ENCODE peak calls at places on chromosomes 16 and 17, in seven cellular contexts. X is CD4-positive, alpha-beta T cell; R is activated CD4-positive, alpha-beta T cell treated with anti-CD3 and anti-CD28 coated beads, Interleukin-2, amount 50 U/mL, for 1 hour; P is HL-60; Z is nucleus accumbens; M is activated CD8-positive, alpha-beta T cell treated with anti-CD3 and anti-CD28 coated beads, Interleukin-2, amount 10 ng/mL, durations not matched to agents 7 days and 5 days; A is stimulated activated CD8-positive, alpha-beta memory T cell treated with anti-CD3 and anti-CD28 coated beads, Interleukin-7, amount 100 ng/mL, for 1 hour. Q is an unnamed sample.

GRCh38 chr16:49503242-49504022 is 129.8 kb downstream of the C16orf78 start:
- DNase-seq in X (no peak), R (no peak), P (no peak), Z (no peak), M (no peak), A (no peak), Q (no peak)

GRCh38 chr16:74743668-74744299 is 30.8 kb downstream of the FA2H start:
- DNase-seq in X (no peak), R (no peak), P (no peak), Z (no peak), M (no peak), A (no peak), Q (peak)

GRCh38 chr17:28758411-28759121 is 14.8 kb downstream of the TRAF4 start:
- DNase-seq in X (no peak), R (no peak), P (no peak), Z (no peak), M (no peak), A (no peak), Q (no peak)

GRCh38 chr17:32518856-32519768 is 32.3 kb downstream of the CDK5R1 start:
- DNase-seq in X (peak), R (peak), P (no peak), Z (no peak), M (peak), A (no peak), Q (peak)

GRCh38 chr17:77622627-77623026 is 335.9 kb upstream of the TNRC6C start:
- DNase-seq in X (no peak), R (no peak), P (no peak), Z (no peak), M (no peak), A (no peak), Q (no peak)

GRCh38 chr16:2076072-2076865 is 28.5 kb downstream of the TSC2 start:
- DNase-seq in X (no peak), R (no peak), P (no peak), Z (no peak), M (no peak), A (no peak), Q (no peak)

GRCh38 chr17:1865252-1866037 is 35.6 kb downstream of the RPA1 start:
- DNase-seq in X (peak), R (peak), P (no peak), Z (no peak), M (peak), A (no peak), Q (no peak)

GRCh38 chr17:33750943-33751701 is 458.0 kb upstream of the ASIC2 start:
- DNase-seq in X (peak), R (peak), P (no peak), Z (peak), M (peak), A (peak), Q (peak)

GRCh38 chr17:54544239-54544638 is 356.4 kb upstream of the TOM1L1 start:
- DNase-seq in X (no peak), R (no peak), P (no peak), Z (no peak), M (no peak), A (no peak), Q (no peak)

GRCh38 chr16:89616576-89617437 is 3.4 kb downstream of the DPEP1 start:
- DNase-seq in X (no peak), R (no peak), P (no peak), Z (no peak), M (peak), A (no peak), Q (no peak)

GRCh38 chr16:84728853-84729424 is 29.1 kb downstream of the USP10 start:
- DNase-seq in X (no peak), R (no peak), P (no peak), Z (no peak), M (no peak), A (no peak), Q (no peak)

GRCh38 chr17:74134991-74135390 is 68.5 kb upstream of the RPL38 start:
- DNase-seq in X (no peak), R (no peak), P (no peak), Z (no peak), M (no peak), A (no peak), Q (no peak)

GRCh38 chr16:3431779-3432219 is 11.5 kb downstream of the ZNF597 start:
- DNase-seq in X (peak), R (no peak), P (peak), Z (no peak), M (peak), A (no peak), Q (peak)

GRCh38 chr17:79111097-79111496 is 36.5 kb downstream of the ENGASE start:
- DNase-seq in X (no peak), R (no peak), P (no peak), Z (no peak), M (no peak), A (no peak), Q (no peak)

GRCh38 chr17:38663125-38663751 is 11.5 kb downstream of the EPOP start:
- DNase-seq in X (peak), R (peak), P (no peak), Z (no peak), M (peak), A (no peak), Q (peak)

GRCh38 chr16:28033870-28034269 is 29.6 kb downstream of the GSG1L start:
- DNase-seq in X (no peak), R (no peak), P (no peak), Z (no peak), M (no peak), A (no peak), Q (no peak)

GRCh38 chr17:27807567-27808470 is 7.5 kb upstream of the NOS2 start:
- DNase-seq in X (peak), R (peak), P (no peak), Z (no peak), M (peak), A (peak), Q (peak)

GRCh38 chr16:88481851-88482250 is 28.8 kb downstream of the ZFPM1 start:
- DNase-seq in X (no peak), R (no peak), P (no peak), Z (no peak), M (no peak), A (no peak), Q (no peak)

GRCh38 chr17:10323812-10324610 is 48.8 kb downstream of the MYH13 start:
- DNase-seq in X (no peak), R (no peak), P (no peak), Z (no peak), M (no peak), A (no peak), Q (no peak)

GRCh38 chr17:45262516-45263476 is 902 bp upstream of the SPATA32 start:
- DNase-seq in X (no peak), R (no peak), P (no peak), Z (no peak), M (no peak), A (no peak), Q (no peak)

GRCh38 chr16:27355610-27356009 is 41.8 kb downstream of the IL4R start:
- DNase-seq in X (peak), R (peak), P (no peak), Z (no peak), M (peak), A (no peak), Q (peak)

GRCh38 chr17:72445055-72445991 is 324.5 kb downstream of the SOX9 start:
- DNase-seq in X (no peak), R (no peak), P (no peak), Z (no peak), M (no peak), A (no peak), Q (peak)

GRCh38 chr17:31148205-31148604 is 53.4 kb downstream of the NF1 start:
- DNase-seq in X (no peak), R (no peak), P (no peak), Z (no peak), M (no peak), A (no peak), Q (no peak)

GRCh38 chr16:46629331-46629843 is 8.2 kb upstream of the SHCBP1 start:
- DNase-seq in X (no peak), R (no peak), P (no peak), Z (no peak), M (no peak), A (no peak), Q (no peak)